ENCODE peak calls at places on chromosome 12, in eight cellular contexts. One of them, this sample, is unnamed.

GRCh38 chr12:15858348-15858747 is 23.8 kb upstream of the STRAP start:
- DNase-seq in foreskin fibroblast: no peak
- DNase-seq in fibroblast of lung: no peak
- DNase-seq in DMS53: no peak
- DNase-seq in posterior cingulate gyrus: no peak
- DNase-seq in endothelial cell: peak
- DNase-seq in pons: no peak
- DNase-seq in lower leg skin: no peak
- DNase-seq in this sample: no peak

GRCh38 chr12:6524648-6525047 is 9.7 kb upstream of the GAPDH start:
- DNase-seq in foreskin fibroblast: no peak
- DNase-seq in fibroblast of lung: no peak
- DNase-seq in DMS53: no peak
- DNase-seq in posterior cingulate gyrus: no peak
- DNase-seq in endothelial cell: no peak
- DNase-seq in pons: no peak
- DNase-seq in lower leg skin: no peak
- DNase-seq in this sample: no peak

GRCh38 chr12:81468206-81468605 is 290.9 kb downstream of the PPFIA2 start:
- DNase-seq in foreskin fibroblast: peak
- DNase-seq in fibroblast of lung: peak
- DNase-seq in DMS53: peak
- DNase-seq in posterior cingulate gyrus: no peak
- DNase-seq in endothelial cell: no peak
- DNase-seq in pons: peak
- DNase-seq in lower leg skin: no peak
- DNase-seq in this sample: no peak

GRCh38 chr12:94628369-94628768 is 22.0 kb downstream of the TMCC3 start:
- DNase-seq in foreskin fibroblast: no peak
- DNase-seq in fibroblast of lung: no peak
- DNase-seq in DMS53: no peak
- DNase-seq in posterior cingulate gyrus: no peak
- DNase-seq in endothelial cell: no peak
- DNase-seq in pons: no peak
- DNase-seq in lower leg skin: no peak
- DNase-seq in this sample: no peak

GRCh38 chr12:50221228-50222008 is 54.2 kb upstream of the CERS5 start:
- DNase-seq in foreskin fibroblast: peak
- DNase-seq in fibroblast of lung: peak
- DNase-seq in DMS53: peak
- DNase-seq in posterior cingulate gyrus: no peak
- DNase-seq in endothelial cell: no peak
- DNase-seq in pons: peak
- DNase-seq in lower leg skin: no peak
- DNase-seq in this sample: no peak

GRCh38 chr12:105485321-105485910 is 154.9 kb downstream of the C12orf75 start:
- DNase-seq in foreskin fibroblast: peak
- DNase-seq in fibroblast of lung: peak
- DNase-seq in DMS53: no peak
- DNase-seq in posterior cingulate gyrus: no peak
- DNase-seq in endothelial cell: peak
- DNase-seq in pons: peak
- DNase-seq in lower leg skin: peak
- DNase-seq in this sample: no peak

GRCh38 chr12:6292606-6293005 is 17.9 kb upstream of the PLEKHG6 start:
- DNase-seq in foreskin fibroblast: peak
- DNase-seq in fibroblast of lung: peak
- DNase-seq in DMS53: no peak
- DNase-seq in posterior cingulate gyrus: no peak
- DNase-seq in endothelial cell: no peak
- DNase-seq in pons: no peak
- DNase-seq in lower leg skin: no peak
- DNase-seq in this sample: no peak

GRCh38 chr12:51591020-51591901 is at the start of gene SCN8A:
- DNase-seq in foreskin fibroblast: peak
- DNase-seq in fibroblast of lung: peak
- DNase-seq in DMS53: peak
- DNase-seq in posterior cingulate gyrus: peak
- DNase-seq in endothelial cell: peak
- DNase-seq in pons: no peak
- DNase-seq in lower leg skin: peak
- DNase-seq in this sample: peak

GRCh38 chr12:122182887-122183587 is at the start of gene LRRC43:
- DNase-seq in foreskin fibroblast: peak
- DNase-seq in fibroblast of lung: no peak
- DNase-seq in DMS53: peak
- DNase-seq in posterior cingulate gyrus: peak
- DNase-seq in endothelial cell: peak
- DNase-seq in pons: no peak
- DNase-seq in lower leg skin: no peak
- DNase-seq in this sample: peak